ENCODE peak calls at places on chromosome 13, in five cellular contexts. L is bronchial epithelial cell, X is BJ, H is astrocyte of the cerebellum, Z is colonic mucosa. U is an unnamed sample.

GRCh38 chr13:80753951-80754350 is 413.0 kb upstream of the SPRY2 start:
- DNase-seq in L (no peak), X (no peak), H (no peak), Z (no peak), U (no peak)

GRCh38 chr13:113862191-113862765 is 1.6 kb downstream of the GAS6 start:
- DNase-seq in L (no peak), X (no peak), H (no peak), Z (peak), U (no peak)

GRCh38 chr13:101453784-101454201 is 1.3 kb downstream of the ITGBL1 start:
- DNase-seq in L (peak), X (no peak), H (no peak), Z (no peak), U (no peak)

GRCh38 chr13:111115051-111115840 is at the start of gene ARHGEF7:
- DNase-seq in L (no peak), X (no peak), H (no peak), Z (no peak), U (no peak)

GRCh38 chr13:74026753-74027152 is 107.5 kb downstream of the KLF12 start:
- DNase-seq in L (peak), X (no peak), H (peak), Z (peak), U (no peak)

GRCh38 chr13:114109646-114110045 is 22.8 kb downstream of the RASA3 start:
- DNase-seq in L (no peak), X (no peak), H (no peak), Z (no peak), U (no peak)

GRCh38 chr13:39329182-39329639 is 273.8 kb downstream of the LHFPL6 start:
- DNase-seq in L (no peak), X (no peak), H (no peak), Z (no peak), U (no peak)

GRCh38 chr13:29510698-29511438 is 84.6 kb downstream of the SLC7A1 start:
- DNase-seq in L (no peak), X (no peak), H (no peak), Z (no peak), U (no peak)

GRCh38 chr13:59568306-59568705 is 595.4 kb downstream of the DIAPH3 start:
- DNase-seq in L (no peak), X (no peak), H (no peak), Z (no peak), U (no peak)

GRCh38 chr13:66994097-66994496 is 236.0 kb downstream of the PCDH9 start:
- DNase-seq in L (peak), X (no peak), H (peak), Z (peak), U (peak)

GRCh38 chr13:114120486-114121430 is 11.7 kb downstream of the RASA3 start:
- DNase-seq in L (no peak), X (no peak), H (no peak), Z (no peak), U (no peak)

GRCh38 chr13:80716610-80717081 is 375.7 kb upstream of the SPRY2 start:
- DNase-seq in L (peak), X (no peak), H (no peak), Z (no peak), U (no peak)

GRCh38 chr13:48255090-48255489 is 22.1 kb downstream of the ITM2B start:
- DNase-seq in L (no peak), X (no peak), H (no peak), Z (no peak), U (no peak)

GRCh38 chr13:39268398-39268797 is 230.1 kb downstream of the NHLRC3 start:
- DNase-seq in L (no peak), X (no peak), H (no peak), Z (no peak), U (no peak)

GRCh38 chr13:44128522-44128921 is 245.1 kb upstream of the SERP2 start:
- DNase-seq in L (no peak), X (peak), H (no peak), Z (no peak), U (no peak)

GRCh38 chr13:39963612-39964011 is 308.1 kb downstream of the COG6 start:
- DNase-seq in L (no peak), X (no peak), H (no peak), Z (no peak), U (no peak)

GRCh38 chr13:112996671-112997091 is 27.7 kb downstream of the MCF2L start:
- DNase-seq in L (no peak), X (no peak), H (no peak), Z (peak), U (no peak)

GRCh38 chr13:18952225-18953016 is 229.2 kb downstream of the TUBA3C start:
- DNase-seq in L (no peak), X (no peak), H (no peak), Z (no peak), U (no peak)

GRCh38 chr13:59236309-59236939 is 927.3 kb downstream of the DIAPH3 start:
- DNase-seq in L (no peak), X (no peak), H (no peak), Z (no peak), U (no peak)

GRCh38 chr13:97028441-97029299 is 34.4 kb upstream of the OXGR1 start:
- DNase-seq in L (peak), X (no peak), H (peak), Z (peak), U (no peak)

GRCh38 chr13:24670927-24671326 is 9.3 kb upstream of the ATP12A start:
- DNase-seq in L (no peak), X (no peak), H (no peak), Z (peak), U (no peak)

GRCh38 chr13:43170497-43170896 is 147.1 kb downstream of the DNAJC15 start:
- DNase-seq in L (no peak), X (no peak), H (no peak), Z (no peak), U (no peak)

GRCh38 chr13:76764429-76764828 is 121.8 kb downstream of the KCTD12 start:
- DNase-seq in L (peak), X (no peak), H (no peak), Z (peak), U (no peak)

GRCh38 chr13:111252449-111253124 is 67.9 kb upstream of the TEX29 start:
- DNase-seq in L (no peak), X (peak), H (no peak), Z (no peak), U (no peak)

GRCh38 chr13:112905990-112906641 is 62.9 kb upstream of the MCF2L start:
- DNase-seq in L (peak), X (no peak), H (no peak), Z (no peak), U (no peak)

GRCh38 chr13:73259061-73259908 is 200.5 kb downstream of the KLF5 start:
- DNase-seq in L (no peak), X (peak), H (no peak), Z (no peak), U (no peak)

GRCh38 chr13:38657191-38657590 is 29.7 kb upstream of the FREM2 start:
- DNase-seq in L (peak), X (no peak), H (peak), Z (no peak), U (no peak)

GRCh38 chr13:43095771-43096719 is 72.7 kb downstream of the DNAJC15 start:
- DNase-seq in L (no peak), X (no peak), H (no peak), Z (no peak), U (no peak)

GRCh38 chr13:79508224-79508961 is 27.4 kb downstream of the NDFIP2 start:
- DNase-seq in L (peak), X (no peak), H (no peak), Z (no peak), U (no peak)

GRCh38 chr13:44051923-44052322 is 172.2 kb downstream of the LACC1 start:
- DNase-seq in L (peak), X (no peak), H (no peak), Z (no peak), U (no peak)

GRCh38 chr13:103006706-103007426 is 59.4 kb downstream of the SLC10A2 start:
- DNase-seq in L (no peak), X (no peak), H (no peak), Z (no peak), U (no peak)

GRCh38 chr13:95304446-95304845 is 3.2 kb upstream of the ABCC4 start:
- DNase-seq in L (no peak), X (no peak), H (no peak), Z (no peak), U (no peak)

GRCh38 chr13:62357887-62358645 is 942.4 kb upstream of the PCDH20 start:
- DNase-seq in L (peak), X (no peak), H (peak), Z (no peak), U (peak)

GRCh38 chr13:59946924-59947323 is 216.8 kb downstream of the DIAPH3 start:
- DNase-seq in L (no peak), X (peak), H (peak), Z (no peak), U (peak)

GRCh38 chr13:47250141-47250540 is 353.3 kb upstream of the HTR2A start:
- DNase-seq in L (peak), X (no peak), H (peak), Z (no peak), U (no peak)

GRCh38 chr13:50268500-50268899 is 253.3 kb downstream of the KCNRG start:
- DNase-seq in L (no peak), X (no peak), H (no peak), Z (no peak), U (no peak)
- TF ChIP-seq CTCF in L (no peak), X (no peak), H (no peak), Z (no peak), U (peak)

GRCh38 chr13:23399254-23399796 is 34.2 kb downstream of the SACS start:
- DNase-seq in L (no peak), X (no peak), H (no peak), Z (no peak), U (no peak)
- H3K4me3 ChIP-seq in L (no peak), X (no peak), H (no peak), Z (no peak), U (no peak)

GRCh38 chr13:41064493-41064892 is 3.2 kb downstream of the WBP4 start:
- DNase-seq in L (peak), X (peak), H (peak), Z (no peak), U (no peak)

GRCh38 chr13:41059896-41060722 is 1.2 kb upstream of the WBP4 start:
- DNase-seq in L (peak), X (peak), H (peak), Z (peak), U (no peak)

GRCh38 chr13:41061075-41061913 is at the start of gene WBP4:
- DNase-seq in L (peak), X (peak), H (peak), Z (peak), U (peak)

GRCh38 chr13:41060723-41061074 is 610 bp upstream of the WBP4 start:
- DNase-seq in L (peak), X (no peak), H (peak), Z (peak), U (no peak)

GRCh38 chr13:41061914-41062837 is 867 bp downstream of the WBP4 start:
- DNase-seq in L (peak), X (no peak), H (peak), Z (no peak), U (no peak)
- TF ChIP-seq CTCF in L (no peak), X (no peak), H (no peak), Z (no peak), U (no peak)

GRCh38 chr13:20713014-20713376 is 9.5 kb downstream of the IL17D start:
- DNase-seq in L (no peak), X (no peak), H (no peak), Z (no peak), U (no peak)
- H3K4me3 ChIP-seq in L (no peak), X (no peak), H (no peak), Z (no peak), U (peak)

GRCh38 chr13:110054041-110054440 is 252.9 kb downstream of the COL4A1 start:
- DNase-seq in L (no peak), X (no peak), H (no peak), Z (no peak), U (no peak)
- TF ChIP-seq CTCF in L (no peak), X (no peak), H (no peak), Z (no peak), U (no peak)